ENCODE peak calls at places on chromosomes 3 and 15, in six cellular contexts. M is Right ventricle myocardium superior; L is right lobe of liver; N is activated T-cell treated with anti-CD3 and anti-CD28 coated beads for 24 hours; J is activated naive CD4-positive, alpha-beta T cell treated with anti-CD3 and anti-CD28 coated beads, Interleukin-2, amount 50 U/mL, for 72 hours; U is memory B cell. D is an unnamed sample.

GRCh38 chr3:45110185-45110833 is 35.9 kb downstream of the CDCP1 start:
- DNase-seq in M (no peak), L (no peak), N (no peak), J (no peak), U (no peak), D (no peak)

GRCh38 chr15:50162988-50163718 is 18.8 kb upstream of the SLC27A2 start:
- DNase-seq in M (no peak), L (no peak), N (no peak), J (no peak), U (no peak), D (no peak)

GRCh38 chr15:47300596-47300995 is 416.7 kb upstream of the SEMA6D start:
- DNase-seq in M (no peak), L (no peak), N (no peak), J (no peak), U (no peak), D (no peak)

GRCh38 chr3:11706604-11707003 is 62.9 kb upstream of the VGLL4 start:
- DNase-seq in M (no peak), L (no peak), N (no peak), J (no peak), U (no peak), D (peak; percentile 8)

GRCh38 chr3:86785381-86785780 is 205.6 kb downstream of the VGLL3 start:
- DNase-seq in M (no peak), L (no peak), N (no peak), J (no peak), U (no peak), D (no peak)

GRCh38 chr3:35141406-35141805 is 497.9 kb upstream of the ARPP21 start:
- DNase-seq in M (no peak), L (no peak), N (no peak), J (no peak), U (no peak), D (no peak)

GRCh38 chr3:31189330-31189729 is 294.9 kb upstream of the GADL1 start:
- DNase-seq in M (no peak), L (no peak), N (no peak), J (no peak), U (no peak), D (no peak)

GRCh38 chr3:129182390-129183180 is 1.1 kb downstream of the CNBP start:
- DNase-seq in M (no peak), L (no peak), N (no peak), J (no peak), U (no peak), D (no peak)

GRCh38 chr3:192128060-192128459 is 599.3 kb downstream of the FGF12 start:
- DNase-seq in M (no peak), L (no peak), N (no peak), J (no peak), U (no peak), D (no peak)

GRCh38 chr3:184805351-184806038 is 6.5 kb upstream of the VPS8 start:
- DNase-seq in M (no peak), L (no peak), N (no peak), J (no peak), U (no peak), D (no peak)

GRCh38 chr3:130508970-130509369 is 8.0 kb upstream of the COL6A6 start:
- DNase-seq in M (peak; percentile 78), L (no peak), N (no peak), J (no peak), U (no peak), D (no peak)

GRCh38 chr3:11335056-11335608 is 62.9 kb downstream of the ATG7 start:
- DNase-seq in M (no peak), L (no peak), N (peak; percentile 10), J (peak; percentile 40), U (peak; percentile 22), D (no peak)

GRCh38 chr3:106421928-106422327 is 553.1 kb upstream of the CBLB start:
- DNase-seq in M (no peak), L (no peak), N (no peak), J (no peak), U (no peak), D (no peak)

GRCh38 chr3:30919600-30919999 is 25.1 kb upstream of the GADL1 start:
- DNase-seq in M (no peak), L (no peak), N (no peak), J (no peak), U (no peak), D (no peak)

GRCh38 chr3:127289646-127290575 is 2.1 kb upstream of the PRR20G start:
- DNase-seq in M (no peak), L (no peak), N (no peak), J (no peak), U (no peak), D (no peak)

GRCh38 chr3:71294919-71295318 is 288.6 kb downstream of the FOXP1 start:
- DNase-seq in M (no peak), L (no peak), N (no peak), J (no peak), U (no peak), D (no peak)

D was measured in Caco-2.